ENCODE peak calls at places on chromosomes 2 and 18, in eight cellular contexts. Q is bronchial epithelial cell; R is amniotic stem cell; E is NAMALWA; C is hypothalamus; H is GM12878; P is activated CD8-positive, alpha-beta memory T cell treated with anti-CD3 and anti-CD28 coated beads, Interleukin-2, amount 10 ng/mL, durations not matched to agents 7 days and 5 days; N is NCI-H526. K is an unnamed sample.

GRCh38 chr18:4096501-4096900 is 358.6 kb downstream of the DLGAP1 start:
- DNase-seq in Q (peak; percentile 52), P (no peak), E (no peak), R (no peak), H (no peak), N (no peak), C (no peak), K (no peak)

GRCh38 chr2:46179037-46179621 is 118.1 kb upstream of the EPAS1 start:
- DNase-seq in H (peak; percentile 33), C (no peak), N (no peak), E (peak; percentile 13), R (peak; percentile 77), Q (peak; percentile 66), P (peak; percentile 87), K (no peak)

GRCh38 chr2:108587621-108588020 is 53.4 kb downstream of the LIMS1 start:
- DNase-seq in P (no peak), H (no peak), C (no peak), N (no peak), R (no peak), Q (peak; percentile 68), E (no peak), K (no peak)

GRCh38 chr2:86790828-86791561 is at the start of gene CD8A:
- DNase-seq in H (no peak), C (no peak), P (peak; percentile 92), N (peak; percentile 51), R (no peak), Q (peak; percentile 20), E (no peak), K (no peak)

GRCh38 chr2:95287336-95287735 is 9.8 kb upstream of the KCNIP3 start:
- DNase-seq in Q (no peak), N (no peak), E (no peak), C (no peak), P (no peak), R (no peak), H (no peak), K (no peak)

GRCh38 chr2:39308778-39309177 is 65.0 kb upstream of the CDKL4 start:
- DNase-seq in N (no peak), Q (no peak), H (no peak), C (no peak), E (no peak), R (no peak), P (no peak), K (no peak)

GRCh38 chr2:183564726-183565125 is 440.5 kb downstream of the NUP35 start:
- DNase-seq in P (no peak), C (no peak), Q (no peak), R (no peak), N (no peak), H (no peak), E (no peak), K (no peak)

GRCh38 chr2:164009801-164010337 is 274.1 kb upstream of the FIGN start:
- DNase-seq in P (no peak), H (no peak), Q (no peak), R (no peak), N (no peak), C (no peak), E (no peak), K (peak; percentile 7)

GRCh38 chr2:168247341-168248305 is at the start of gene STK39:
- DNase-seq in C (peak; percentile 6), Q (peak; percentile 43), N (peak; percentile 97), R (peak; percentile 53), E (peak; percentile 79), H (no peak), P (peak; percentile 79), K (peak; percentile 51)

GRCh38 chr18:77086034-77086433 is 46.5 kb downstream of the MBP start:
- DNase-seq in Q (peak; percentile 99), H (no peak), R (no peak), P (no peak), E (no peak), C (no peak), N (no peak), K (no peak)

GRCh38 chr2:205556841-205557539 is 125.3 kb upstream of the NRP2 start:
- DNase-seq in E (no peak), C (no peak), N (no peak), P (no peak), Q (no peak), R (no peak), H (no peak), K (no peak)

GRCh38 chr2:70089220-70089945 is 2.1 kb downstream of the PCBP1 start:
- DNase-seq in Q (no peak), N (peak; percentile 58), E (peak; percentile 55), H (no peak), R (no peak), P (peak; percentile 54), C (no peak), K (no peak)